ENCODE peak calls at places on chromosomes 6 and 20, in five cellular contexts. J is NCI-H446; D is stimulated activated CD8-positive, alpha-beta memory T cell treated with anti-CD3 and anti-CD28 coated beads, Interleukin-4, amount 100 ng/mL, for 24 hours; Q is tibial artery; S is left ventricle myocardium superior. U is an unnamed sample.

GRCh38 chr20:48846516-48847492 is 19.0 kb upstream of the PREX1 start:
- DNase-seq in J (no peak), D (peak; percentile 45), Q (no peak), S (no peak), U (no peak)

GRCh38 chr20:58700823-58701222 is 8.2 kb downstream of the NPEPL1 start:
- DNase-seq in J (no peak), D (no peak), Q (peak; percentile 60), S (no peak), U (no peak)

GRCh38 chr6:53811746-53812145 is 16.9 kb downstream of the LRRC1 start:
- DNase-seq in J (no peak), D (no peak), Q (no peak), S (no peak), U (no peak)

GRCh38 chr20:7841291-7841966 is 98.8 kb downstream of the HAO1 start:
- DNase-seq in J (no peak), D (no peak), Q (no peak), S (no peak), U (peak; percentile 77)

GRCh38 chr6:2733324-2733723 is 17.4 kb downstream of the MYLK4 start:
- DNase-seq in J (no peak), D (peak; percentile 9), Q (peak; percentile 84), S (peak; percentile 61), U (no peak)

GRCh38 chr20:36847009-36847709 is 28.8 kb upstream of the TLDC2 start:
- DNase-seq in J (no peak), D (no peak), Q (peak; percentile 97), S (peak; percentile 86), U (peak; percentile 50)

GRCh38 chr6:2970034-2970685 is 1.2 kb downstream of the SERPINB6 start:
- DNase-seq in J (no peak), D (no peak), Q (no peak), S (no peak), U (no peak)

GRCh38 chr20:38615283-38615682 is 13.7 kb downstream of the ARHGAP40 start:
- DNase-seq in J (no peak), D (no peak), Q (no peak), S (no peak), U (no peak)

GRCh38 chr20:63979549-63980316 is at the start of gene SAMD10:
- DNase-seq in J (peak; percentile 90), D (peak; percentile 86), Q (peak; percentile 69), S (peak; percentile 68), U (no peak)

GRCh38 chr6:20826378-20826777 is 292.1 kb downstream of the CDKAL1 start:
- DNase-seq in J (no peak), D (no peak), Q (no peak), S (no peak), U (peak; percentile 16)

GRCh38 chr6:33794910-33795615 is 6.1 kb upstream of the LEMD2 start:
- DNase-seq in J (no peak), D (no peak), Q (no peak), S (no peak), U (no peak)

GRCh38 chr6:21026576-21027273 is 492.5 kb downstream of the CDKAL1 start:
- DNase-seq in J (no peak), D (no peak), Q (no peak), S (no peak), U (peak; percentile 88)

GRCh38 chr20:62617711-62618483 is 24.4 kb upstream of the SLCO4A1 start:
- DNase-seq in J (no peak), D (peak; percentile 49), Q (peak; percentile 83), S (peak; percentile 78), U (no peak)

GRCh38 chr6:73394577-73395354 is at the start of gene DDX43:
- DNase-seq in J (no peak), D (no peak), Q (peak; percentile 78), S (peak; percentile 79), U (no peak)

GRCh38 chr6:112846711-112847110 is 499.6 kb downstream of the RFPL4B start:
- DNase-seq in J (no peak), D (no peak), Q (no peak), S (no peak), U (no peak)

GRCh38 chr6:42025066-42025789 is 25.1 kb upstream of the TAF8 start:
- DNase-seq in J (no peak), D (no peak), Q (peak; percentile 17), S (no peak), U (no peak)

GRCh38 chr6:112223070-112223861 is 31.1 kb downstream of the LAMA4 start:
- DNase-seq in J (peak; percentile 5), D (no peak), Q (no peak), S (no peak), U (no peak)

GRCh38 chr6:118335325-118335724 is 212.8 kb upstream of the PLN start:
- DNase-seq in J (peak; percentile 47), D (no peak), Q (no peak), S (no peak), U (no peak)

GRCh38 chr6:12313992-12314589 is 23.9 kb downstream of the EDN1 start:
- DNase-seq in J (no peak), D (no peak), Q (no peak), S (no peak), U (peak; percentile 98)

GRCh38 chr6:11889574-11889973 is 111.0 kb upstream of the ADTRP start:
- DNase-seq in J (no peak), D (no peak), Q (no peak), S (no peak), U (no peak)

GRCh38 chr6:6775074-6775473 is 186.6 kb downstream of the LY86 start:
- DNase-seq in J (no peak), D (no peak), Q (no peak), S (no peak), U (no peak)

GRCh38 chr6:168713839-168714238 is 272.9 kb downstream of the SMOC2 start:
- DNase-seq in J (no peak), D (no peak), Q (no peak), S (no peak), U (no peak)